ENCODE peak calls at places on chromosomes 3 and 15, in five cellular contexts. M is CD4-positive, alpha-beta memory T cell; R is Peyer's patch; N is HCT116; X is uterus. S is an unnamed sample.

GRCh38 chr15:52178765-52179164 is 12.4 kb downstream of the GNB5 start:
- DNase-seq in R (no peak), M (peak; percentile 3), X (peak; percentile 29), N (no peak), S (no peak)

GRCh38 chr3:195063596-195064193 is 207.3 kb downstream of the XXYLT1 start:
- DNase-seq in X (no peak), N (no peak), R (no peak), M (no peak), S (no peak)

GRCh38 chr3:114451561-114452018 is 157.8 kb downstream of the TIGIT start:
- DNase-seq in M (no peak), N (no peak), R (no peak), X (no peak), S (no peak)

GRCh38 chr3:171192176-171192854 is 165.8 kb upstream of the SLC2A2 start:
- DNase-seq in M (no peak), N (peak; percentile 92), X (no peak), R (no peak), S (no peak)

GRCh38 chr3:157754415-157754814 is 251.2 kb upstream of the VEPH1 start:
- DNase-seq in R (no peak), X (no peak), N (no peak), M (no peak), S (no peak)

GRCh38 chr3:60086811-60087210 is 1037.0 kb upstream of the CFAP20DC start:
- DNase-seq in M (no peak), N (peak; percentile 32), R (no peak), X (no peak), S (no peak)

GRCh38 chr15:31326729-31327673 is at the start of gene KLF13:
- DNase-seq in M (no peak), R (peak; percentile 59), N (no peak), X (no peak), S (no peak)

GRCh38 chr15:68616397-68616796 is 37.6 kb downstream of the CORO2B start:
- DNase-seq in R (no peak), M (no peak), X (no peak), N (no peak), S (no peak)

GRCh38 chr15:95698971-95699370 is 631.5 kb upstream of the NR2F2 start:
- DNase-seq in M (no peak), X (no peak), R (no peak), N (no peak), S (no peak)

GRCh38 chr15:20361091-20361490 is 180.5 kb downstream of the GOLGA6L6 start:
- DNase-seq in M (no peak), N (no peak), X (no peak), R (no peak), S (no peak)

GRCh38 chr3:138118863-138119766 is 3.7 kb upstream of the DZIP1L start:
- DNase-seq in M (peak; percentile 25), N (peak; percentile 69), R (peak; percentile 42), X (peak; percentile 74), S (peak; percentile 57)

GRCh38 chr15:88635343-88635742 is 3.5 kb upstream of the ISG20 start:
- DNase-seq in N (no peak), M (peak; percentile 84), X (no peak), R (peak; percentile 75), S (peak; percentile 89)

GRCh38 chr3:83393276-83393675 is 1565.5 kb upstream of the CADM2 start:
- DNase-seq in X (no peak), R (no peak), M (no peak), N (no peak), S (no peak)

GRCh38 chr15:57697588-57697987 is 8.9 kb upstream of the POLR2M start:
- DNase-seq in M (no peak), X (no peak), N (no peak), R (no peak), S (no peak)

GRCh38 chr15:90143176-90143655 is 40.9 kb upstream of the IDH2 start:
- DNase-seq in X (peak; percentile 27), N (peak; percentile 57), R (peak; percentile 57), M (peak; percentile 56), S (peak; percentile 67)

GRCh38 chr3:10471337-10471721 is 34.1 kb downstream of the ATP2B2 start:
- DNase-seq in X (no peak), N (no peak), R (no peak), M (no peak), S (no peak)

GRCh38 chr3:108736821-108737220 is 20.4 kb downstream of the RETNLB start:
- DNase-seq in M (no peak), R (no peak), X (no peak), N (no peak), S (no peak)

GRCh38 chr3:127061641-127062040 is 78.7 kb downstream of the PLXNA1 start:
- DNase-seq in R (no peak), N (no peak), M (no peak), X (no peak), S (no peak)

GRCh38 chr3:153621988-153622387 is 460.0 kb downstream of the RAP2B start:
- DNase-seq in R (no peak), X (no peak), N (no peak), M (peak; percentile 32), S (no peak)

GRCh38 chr3:106877632-106878031 is 499.6 kb upstream of the CCDC54 start:
- DNase-seq in X (no peak), N (no peak), M (no peak), R (no peak), S (no peak)

GRCh38 chr15:60612400-60613048 is 133.6 kb upstream of the ICE2 start:
- DNase-seq in M (no peak), R (no peak), N (no peak), X (no peak), S (no peak)

GRCh38 chr3:195058311-195059005 is 212.5 kb downstream of the XXYLT1 start:
- DNase-seq in X (no peak), R (no peak), N (no peak), M (no peak), S (no peak)

GRCh38 chr3:99678023-99678422 is 39.6 kb downstream of the COL8A1 start:
- DNase-seq in R (no peak), X (peak; percentile 58), M (no peak), N (no peak), S (no peak)

GRCh38 chr3:72848703-72849081 is 447 bp upstream of the SHQ1 start:
- DNase-seq in N (no peak), M (peak; percentile 53), R (no peak), X (no peak), S (no peak)

GRCh38 chr15:99409097-99409473 is 156.7 kb upstream of the MEF2A start:
- DNase-seq in R (no peak), M (peak; percentile 25), N (peak; percentile 38), X (no peak), S (peak; percentile 53)

GRCh38 chr3:69764861-69765260 is 25.6 kb downstream of the MITF start:
- DNase-seq in M (no peak), R (no peak), X (no peak), N (no peak), S (no peak)

GRCh38 chr15:42494998-42495360 is 455 bp upstream of the SNAP23 start:
- DNase-seq in X (no peak), R (peak; percentile 34), N (no peak), M (no peak), S (no peak)

GRCh38 chr15:65790692-65791334 is 1.3 kb downstream of the DENND4A start:
- DNase-seq in X (no peak), R (no peak), N (no peak), M (peak; percentile 56), S (peak; percentile 15)

DNA sequence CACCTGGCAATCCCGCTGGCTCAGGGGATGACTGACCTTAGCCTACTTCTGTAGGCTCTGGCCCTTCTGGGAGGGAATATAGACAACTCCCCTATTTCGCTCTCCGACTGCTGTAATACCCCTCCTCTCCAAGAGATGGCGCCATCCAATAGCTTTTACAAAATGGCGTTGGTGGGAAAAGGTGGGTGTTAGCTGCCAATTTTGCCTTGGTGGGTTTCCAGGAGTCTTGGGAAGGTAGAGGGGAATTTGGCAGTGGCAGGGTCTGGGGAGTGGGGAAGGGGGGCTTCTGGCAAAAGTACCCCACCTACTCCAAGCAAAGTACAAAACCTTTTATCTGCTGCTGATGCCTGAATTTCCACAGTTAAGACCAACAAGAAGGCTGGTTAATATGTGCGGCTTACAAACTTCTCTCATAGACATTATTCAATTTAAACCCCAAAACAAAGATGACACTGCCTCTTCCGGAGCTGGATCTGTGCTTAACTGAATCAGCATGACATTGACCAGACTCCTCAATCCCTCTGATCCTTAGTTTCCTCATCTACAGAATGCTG is 62.1 kb downstream of the RASGRF1 start:
- DNase-seq in R (peak; percentile 35), M (no peak), X (no peak), N (peak; percentile 52), S (no peak)
- H3K27ac ChIP-seq in R (no peak overlapping the region), M (no peak overlapping the region), X (no peak overlapping the region), N (no peak overlapping the region), S (no peak overlapping the region)

DNA sequence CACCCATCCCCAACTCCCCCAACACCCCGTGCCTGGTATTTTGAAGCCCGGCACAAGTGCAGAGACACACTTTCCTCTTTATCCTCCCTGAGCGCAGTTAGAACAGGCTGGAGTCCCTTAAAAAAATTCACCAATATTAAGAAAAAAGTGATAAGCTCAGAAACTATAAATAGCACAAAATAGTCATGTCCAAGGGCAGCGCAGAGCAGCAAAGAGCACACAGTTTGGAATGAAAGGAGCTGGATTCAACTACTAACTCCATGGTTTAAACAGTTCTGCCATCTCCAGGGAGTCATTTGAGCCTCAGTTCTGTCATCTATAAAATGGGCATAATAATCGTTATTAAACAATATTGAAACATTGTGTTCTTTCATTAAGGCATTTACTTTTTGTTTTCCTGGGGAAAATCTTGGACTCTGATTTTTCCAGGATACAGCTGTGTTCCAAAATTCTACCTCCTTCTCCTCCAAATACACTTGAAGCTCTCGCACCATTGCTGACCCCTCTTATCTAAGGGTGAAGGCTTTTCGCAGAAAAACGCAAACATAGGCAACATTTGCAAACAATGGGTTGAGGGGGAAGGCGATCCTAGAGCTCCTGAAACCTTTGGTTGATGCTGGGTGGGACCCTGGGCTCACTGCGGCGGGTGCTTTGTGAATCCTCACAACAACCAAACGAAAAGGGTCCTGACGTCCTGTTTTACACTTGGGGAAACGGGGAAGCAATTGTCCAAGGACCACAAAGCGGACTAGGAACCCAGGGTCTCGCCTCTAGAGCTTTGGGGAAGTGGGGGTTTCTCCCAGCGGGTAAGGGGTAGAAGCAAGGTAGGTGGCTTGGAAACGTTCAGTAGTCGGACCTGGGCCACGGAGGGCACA is 41.8 kb downstream of the EPHB3 start:
- DNase-seq in X (no peak), M (no peak), N (no peak), R (no peak), S (no peak)
- H3K4me3 ChIP-seq in X (peak overlapping the region; percentile 19), M (no peak overlapping the region), N (no peak overlapping the region), R (peak overlapping the region; percentile 59), S (no peak overlapping the region)

GRCh38 chr15:25175033-25175788 is 220.4 kb downstream of the SNRPN start:
- DNase-seq in M (no peak), X (peak; percentile 4), R (peak; percentile 5), N (no peak), S (no peak)
- H3K27me3 ChIP-seq in M (no peaks in the 10 kb centered on the region), X (no peaks in the 10 kb centered on the region), R (no peaks in the 10 kb centered on the region), N (no peaks in the 10 kb centered on the region), S (no peaks in the 10 kb centered on the region)

DNA sequence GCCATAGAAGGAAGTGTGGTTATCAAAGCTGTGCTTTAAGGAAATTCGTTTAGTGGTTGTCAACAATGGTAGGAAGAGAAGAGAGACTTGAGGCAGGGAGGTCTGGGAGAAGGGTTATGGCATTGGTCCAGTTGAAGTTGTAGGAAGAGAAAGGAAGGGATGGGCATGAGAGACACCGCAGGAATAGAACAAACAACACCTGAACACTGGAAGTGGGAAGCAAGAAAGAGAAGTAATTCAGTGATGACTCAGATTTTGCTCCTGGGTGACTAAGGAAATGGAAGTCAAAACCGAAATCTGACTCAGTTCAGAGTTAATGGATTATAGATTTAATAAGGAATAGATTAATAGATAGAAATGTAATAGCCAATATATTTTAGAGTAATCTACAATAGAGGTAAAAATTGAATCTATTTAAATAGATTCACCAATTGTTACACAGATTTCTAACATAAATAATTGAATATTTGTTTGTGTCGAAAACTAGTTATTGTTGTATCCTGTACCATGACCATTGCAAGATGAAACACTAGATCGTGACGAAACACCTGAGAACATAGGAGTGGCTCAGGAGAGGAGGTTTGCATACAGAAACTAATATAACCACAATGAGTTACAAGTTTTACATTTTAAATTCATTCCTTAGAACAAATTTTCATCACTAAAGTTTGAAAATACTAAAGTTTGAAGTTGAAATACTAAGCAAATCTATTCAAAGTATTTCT is 36.0 kb downstream of the THBS1 start:
- DNase-seq in N (no peak), X (no peak), M (no peak), R (no peak), S (no peak)
- H3K27ac ChIP-seq in N (no peak overlapping the region), X (no peak overlapping the region), M (no peak overlapping the region), R (no peak overlapping the region), S (no peak overlapping the region)

S was measured in naive thymus-derived CD4-positive, alpha-beta T cell.